ENCODE peak calls at places on chromosomes 16 and 17, in six cellular contexts. One of them, this sample, is unnamed.

GRCh38 chr16:86503830-86504229 is 6.5 kb upstream of the FOXF1 start:
- DNase-seq in stomach: no peak
- DNase-seq in prostate gland: no peak
- DNase-seq in tibial nerve: no peak
- DNase-seq in ovary: no peak
- DNase-seq in A549: no peak
- DNase-seq in this sample: no peak

GRCh38 chr17:4641297-4642195 is at the start of gene ALOX15:
- DNase-seq in tibial nerve: no peak
- DNase-seq in A549: no peak
- DNase-seq in ovary: peak; percentile 32
- DNase-seq in prostate gland: no peak
- DNase-seq in stomach: no peak
- DNase-seq in this sample: no peak

GRCh38 chr17:11002417-11002816 is 164.5 kb upstream of the PIRT start:
- DNase-seq in tibial nerve: no peak
- DNase-seq in ovary: no peak
- DNase-seq in prostate gland: no peak
- DNase-seq in stomach: no peak
- DNase-seq in A549: no peak
- DNase-seq in this sample: no peak

GRCh38 chr17:17800504-17801021 is 36.2 kb downstream of the SREBF1 start:
- DNase-seq in tibial nerve: no peak
- DNase-seq in prostate gland: no peak
- DNase-seq in A549: no peak
- DNase-seq in stomach: no peak
- DNase-seq in ovary: no peak
- DNase-seq in this sample: no peak

GRCh38 chr17:80843741-80844156 is 147.9 kb upstream of the CHMP6 start:
- DNase-seq in prostate gland: no peak
- DNase-seq in tibial nerve: no peak
- DNase-seq in A549: no peak
- DNase-seq in ovary: peak; percentile 11
- DNase-seq in stomach: no peak
- DNase-seq in this sample: no peak

GRCh38 chr16:23296994-23297393 is 5.1 kb upstream of the SCNN1B start:
- DNase-seq in stomach: peak; percentile 34
- DNase-seq in tibial nerve: no peak
- DNase-seq in prostate gland: no peak
- DNase-seq in ovary: no peak
- DNase-seq in A549: peak; percentile 57
- DNase-seq in this sample: no peak

GRCh38 chr17:1484586-1485310 is 7.7 kb downstream of the MYO1C start:
- DNase-seq in stomach: peak; percentile 69
- DNase-seq in A549: peak; percentile 75
- DNase-seq in ovary: peak; percentile 81
- DNase-seq in prostate gland: no peak
- DNase-seq in tibial nerve: no peak
- DNase-seq in this sample: no peak

GRCh38 chr17:63571632-63572310 is 21.5 kb downstream of the DCAF7 start:
- DNase-seq in A549: peak; percentile 21
- DNase-seq in tibial nerve: no peak
- DNase-seq in stomach: no peak
- DNase-seq in ovary: no peak
- DNase-seq in prostate gland: no peak
- DNase-seq in this sample: no peak

GRCh38 chr17:7445011-7445927 is at the start of gene CHRNB1:
- DNase-seq in A549: peak; percentile 68
- DNase-seq in tibial nerve: no peak
- DNase-seq in stomach: peak; percentile 78
- DNase-seq in prostate gland: no peak
- DNase-seq in ovary: peak; percentile 73
- DNase-seq in this sample: peak; percentile 64

GRCh38 chr17:42378597-42379594 is 9.3 kb downstream of the STAT3 start:
- DNase-seq in prostate gland: no peak
- DNase-seq in ovary: no peak
- DNase-seq in A549: no peak
- DNase-seq in tibial nerve: no peak
- DNase-seq in stomach: no peak
- DNase-seq in this sample: peak; percentile 45

GRCh38 chr17:54280741-54281140 is 458.0 kb downstream of the KIF2B start:
- DNase-seq in A549: no peak
- DNase-seq in stomach: no peak
- DNase-seq in ovary: no peak
- DNase-seq in tibial nerve: no peak
- DNase-seq in prostate gland: no peak
- DNase-seq in this sample: no peak

GRCh38 chr16:77435240-77435819 is 496 bp upstream of the ADAMTS18 start:
- DNase-seq in ovary: no peak
- DNase-seq in tibial nerve: no peak
- DNase-seq in A549: no peak
- DNase-seq in prostate gland: peak; percentile 49
- DNase-seq in stomach: no peak
- DNase-seq in this sample: no peak

GRCh38 chr16:85911531-85911930 is 12.6 kb downstream of the IRF8 start:
- DNase-seq in stomach: no peak
- DNase-seq in A549: no peak
- DNase-seq in prostate gland: no peak
- DNase-seq in tibial nerve: no peak
- DNase-seq in ovary: no peak
- DNase-seq in this sample: no peak

GRCh38 chr17:15516150-15516549 is 47.1 kb downstream of the TVP23C start:
- DNase-seq in stomach: no peak
- DNase-seq in A549: no peak
- DNase-seq in prostate gland: no peak
- DNase-seq in tibial nerve: no peak
- DNase-seq in ovary: no peak
- DNase-seq in this sample: no peak

GRCh38 chr17:80941743-80942211 is 49.9 kb upstream of the CHMP6 start:
- DNase-seq in tibial nerve: no peak
- DNase-seq in ovary: peak; percentile 82
- DNase-seq in prostate gland: no peak
- DNase-seq in stomach: no peak
- DNase-seq in A549: no peak
- DNase-seq in this sample: no peak

GRCh38 chr16:10419701-10420100 is 33.8 kb downstream of the ATF7IP2 start:
- DNase-seq in tibial nerve: no peak
- DNase-seq in prostate gland: no peak
- DNase-seq in stomach: no peak
- DNase-seq in ovary: no peak
- DNase-seq in A549: no peak
- DNase-seq in this sample: no peak

GRCh38 chr16:28538733-28539596 is at the start of gene NUPR1:
- DNase-seq in A549: peak; percentile 85
- DNase-seq in stomach: peak; percentile 95
- DNase-seq in ovary: peak; percentile 96
- DNase-seq in tibial nerve: peak; percentile 97
- DNase-seq in prostate gland: peak; percentile 99
- DNase-seq in this sample: peak; percentile 99

GRCh38 chr17:13601317-13601775 is 383 bp downstream of the HS3ST3A1 start:
- DNase-seq in prostate gland: no peak
- DNase-seq in stomach: no peak
- DNase-seq in A549: no peak
- DNase-seq in ovary: no peak
- DNase-seq in tibial nerve: no peak
- DNase-seq in this sample: no peak

GRCh38 chr16:65062736-65063583 is 58.9 kb downstream of the CDH11 start:
- DNase-seq in ovary: no peak
- DNase-seq in tibial nerve: no peak
- DNase-seq in A549: no peak
- DNase-seq in stomach: no peak
- DNase-seq in prostate gland: no peak
- DNase-seq in this sample: no peak

GRCh38 chr17:29004081-29004692 is 1.6 kb downstream of the SEZ6 start:
- DNase-seq in tibial nerve: no peak
- DNase-seq in stomach: no peak
- DNase-seq in ovary: no peak
- DNase-seq in A549: peak; percentile 30
- DNase-seq in prostate gland: no peak
- DNase-seq in this sample: no peak

GRCh38 chr17:7889166-7889584 is 586 bp downstream of the CHD3 start:
- DNase-seq in tibial nerve: peak; percentile 96
- DNase-seq in stomach: peak; percentile 99
- DNase-seq in ovary: peak; percentile 95
- DNase-seq in A549: peak; percentile 92
- DNase-seq in prostate gland: peak; percentile 96
- DNase-seq in this sample: peak; percentile 88

GRCh38 chr16:4264546-4264945 is 8.3 kb downstream of the TFAP4 start:
- DNase-seq in A549: no peak
- DNase-seq in tibial nerve: no peak
- DNase-seq in stomach: no peak
- DNase-seq in prostate gland: no peak
- DNase-seq in ovary: peak; percentile 50
- DNase-seq in this sample: no peak

GRCh38 chr17:62819511-62820221 is 11.6 kb upstream of the MARCHF10 start:
- DNase-seq in tibial nerve: peak; percentile 21
- DNase-seq in prostate gland: peak; percentile 85
- DNase-seq in ovary: peak; percentile 78
- DNase-seq in stomach: peak; percentile 63
- DNase-seq in A549: peak; percentile 96
- DNase-seq in this sample: peak; percentile 89

GRCh38 chr17:13643196-13643595 is 41.5 kb upstream of the HS3ST3A1 start:
- DNase-seq in prostate gland: no peak
- DNase-seq in ovary: no peak
- DNase-seq in stomach: no peak
- DNase-seq in tibial nerve: no peak
- DNase-seq in A549: no peak
- DNase-seq in this sample: no peak

GRCh38 chr16:80176114-80176513 is 364.7 kb upstream of the DYNLRB2 start:
- DNase-seq in A549: peak; percentile 45
- DNase-seq in ovary: no peak
- DNase-seq in stomach: no peak
- DNase-seq in prostate gland: no peak
- DNase-seq in tibial nerve: no peak
- DNase-seq in this sample: no peak

GRCh38 chr17:17304521-17304985 is 1.4 kb downstream of the NT5M start:
- DNase-seq in ovary: no peak
- DNase-seq in tibial nerve: no peak
- DNase-seq in stomach: no peak
- DNase-seq in A549: no peak
- DNase-seq in prostate gland: no peak
- DNase-seq in this sample: no peak

GRCh38 chr16:19809121-19809635 is 75.5 kb downstream of the GPRC5B start:
- DNase-seq in ovary: no peak
- DNase-seq in stomach: peak; percentile 56
- DNase-seq in prostate gland: no peak
- DNase-seq in A549: peak; percentile 26
- DNase-seq in tibial nerve: no peak
- DNase-seq in this sample: no peak

GRCh38 chr16:19294156-19294649 is 8.7 kb downstream of the CLEC19A start:
- DNase-seq in A549: peak; percentile 45
- DNase-seq in ovary: no peak
- DNase-seq in prostate gland: peak; percentile 36
- DNase-seq in stomach: no peak
- DNase-seq in tibial nerve: peak; percentile 21
- DNase-seq in this sample: peak; percentile 52

GRCh38 chr17:2704890-2705248 is 6.7 kb downstream of the CLUH start:
- DNase-seq in ovary: no peak
- DNase-seq in stomach: no peak
- DNase-seq in A549: no peak
- DNase-seq in tibial nerve: no peak
- DNase-seq in prostate gland: no peak
- DNase-seq in this sample: no peak

GRCh38 chr17:44115585-44116415 is 7.6 kb downstream of the HDAC5 start:
- DNase-seq in ovary: peak; percentile 67
- DNase-seq in prostate gland: no peak
- DNase-seq in A549: peak; percentile 57
- DNase-seq in tibial nerve: no peak
- DNase-seq in stomach: no peak
- DNase-seq in this sample: no peak
- TF ChIP-seq CTCF in ovary: peak; percentile 57
- TF ChIP-seq CTCF in prostate gland: no peak
- TF ChIP-seq CTCF in A549: peak; percentile 87
- TF ChIP-seq CTCF in tibial nerve: peak; percentile 72
- TF ChIP-seq CTCF in stomach: peak; percentile 51
- TF ChIP-seq CTCF in this sample: no peak

GRCh38 chr16:15556130-15556529 is 86.8 kb downstream of the MARF1 start:
- DNase-seq in A549: no peak
- DNase-seq in prostate gland: no peak
- DNase-seq in tibial nerve: no peak
- DNase-seq in ovary: no peak
- DNase-seq in stomach: no peak
- DNase-seq in this sample: no peak
- TF ChIP-seq POLR2A in A549: no peak
- TF ChIP-seq POLR2A in prostate gland: no peak
- TF ChIP-seq POLR2A in tibial nerve: no peak
- TF ChIP-seq POLR2A in ovary: no peak
- TF ChIP-seq POLR2A in stomach: no peak
- TF ChIP-seq POLR2A in this sample: no peak

DNA sequence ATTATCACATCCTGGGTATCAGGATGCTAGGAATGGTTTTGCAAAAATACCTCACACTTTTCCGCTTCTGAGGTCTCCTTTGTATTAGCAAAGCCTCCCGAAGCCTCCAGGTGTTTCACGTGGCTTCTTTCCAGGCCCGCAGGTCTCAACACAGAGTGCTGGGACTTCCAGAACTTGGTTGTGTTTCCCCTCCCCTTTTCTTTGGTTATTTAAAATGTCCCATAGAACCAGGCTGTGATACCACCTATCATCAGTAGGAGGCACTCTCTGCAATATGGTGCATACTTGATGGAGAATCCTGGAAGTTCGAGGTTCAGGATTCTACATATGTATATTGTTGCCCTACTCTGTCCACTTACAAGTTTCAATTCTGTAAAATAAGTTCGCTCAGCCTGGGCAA is 28.8 kb downstream of the ATP2C2 start:
- DNase-seq in stomach: no peak
- DNase-seq in ovary: no peak
- DNase-seq in tibial nerve: no peak
- DNase-seq in prostate gland: no peak
- DNase-seq in A549: peak; percentile 35
- DNase-seq in this sample: no peak
- TF ChIP-seq CTCF in stomach: no peak
- TF ChIP-seq CTCF in ovary: no peak
- TF ChIP-seq CTCF in tibial nerve: no peak
- TF ChIP-seq CTCF in prostate gland: no peak
- TF ChIP-seq CTCF in A549: peak; percentile 26
- TF ChIP-seq CTCF in this sample: no peak

GRCh38 chr16:56936950-56937349 is 5.0 kb downstream of the HERPUD1 start:
- DNase-seq in ovary: no peak
- DNase-seq in A549: no peak
- DNase-seq in stomach: no peak
- DNase-seq in prostate gland: no peak
- DNase-seq in tibial nerve: no peak
- DNase-seq in this sample: no peak

GRCh38 chr16:56938664-56939513 is 6.9 kb downstream of the HERPUD1 start:
- DNase-seq in stomach: no peak
- DNase-seq in A549: no peak
- DNase-seq in tibial nerve: no peak
- DNase-seq in prostate gland: no peak
- DNase-seq in ovary: peak; percentile 16
- DNase-seq in this sample: no peak

GRCh38 chr16:56941092-56941491 is 9.2 kb downstream of the HERPUD1 start:
- DNase-seq in ovary: no peak
- DNase-seq in A549: no peak
- DNase-seq in stomach: no peak
- DNase-seq in tibial nerve: no peak
- DNase-seq in prostate gland: no peak
- DNase-seq in this sample: no peak

GRCh38 chr16:56941856-56942331 is 10.0 kb downstream of the HERPUD1 start:
- DNase-seq in prostate gland: no peak
- DNase-seq in ovary: peak; percentile 19
- DNase-seq in tibial nerve: no peak
- DNase-seq in A549: no peak
- DNase-seq in stomach: no peak
- DNase-seq in this sample: no peak

GRCh38 chr16:56939801-56940200 is 7.9 kb downstream of the HERPUD1 start:
- DNase-seq in tibial nerve: no peak
- DNase-seq in A549: no peak
- DNase-seq in prostate gland: no peak
- DNase-seq in ovary: no peak
- DNase-seq in stomach: no peak
- DNase-seq in this sample: no peak
- TF ChIP-seq POLR2A in tibial nerve: no peak
- TF ChIP-seq POLR2A in A549: no peak
- TF ChIP-seq POLR2A in prostate gland: no peak
- TF ChIP-seq POLR2A in ovary: no peak
- TF ChIP-seq POLR2A in stomach: no peak
- TF ChIP-seq POLR2A in this sample: no peak

This sample was measured in lower leg skin.